ENCODE peak calls at places on chromosome 3, in six cellular contexts. One of them, this sample, is unnamed.

GRCh38 chr3:79835701-79836100 is 67.9 kb upstream of the ROBO1 start:
- DNase-seq in choroid plexus epithelial cell: no peak
- DNase-seq in Daoy: no peak
- DNase-seq in hypothalamus: no peak
- DNase-seq in activated T-helper 1 cell treated with Interleukin-2 at 50 U/mL for 16 hours: no peak
- DNase-seq in GM12865: no peak
- DNase-seq in this sample: no peak

GRCh38 chr3:94673891-94674290 is 611.0 kb downstream of the NSUN3 start:
- DNase-seq in hypothalamus: no peak
- DNase-seq in choroid plexus epithelial cell: no peak
- DNase-seq in activated T-helper 1 cell treated with Interleukin-2 at 50 U/mL for 16 hours: no peak
- DNase-seq in GM12865: no peak
- DNase-seq in Daoy: no peak
- DNase-seq in this sample: no peak

GRCh38 chr3:47732143-47732542 is 49.5 kb downstream of the SMARCC1 start:
- DNase-seq in Daoy: no peak
- DNase-seq in hypothalamus: no peak
- DNase-seq in choroid plexus epithelial cell: no peak
- DNase-seq in GM12865: peak; percentile 57
- DNase-seq in activated T-helper 1 cell treated with Interleukin-2 at 50 U/mL for 16 hours: no peak
- DNase-seq in this sample: no peak

GRCh38 chr3:189148090-189148507 is 23.7 kb upstream of the TPRG1 start:
- DNase-seq in hypothalamus: peak; percentile 46
- DNase-seq in Daoy: peak; percentile 57
- DNase-seq in GM12865: peak; percentile 62
- DNase-seq in choroid plexus epithelial cell: peak; percentile 80
- DNase-seq in activated T-helper 1 cell treated with Interleukin-2 at 50 U/mL for 16 hours: peak; percentile 47
- DNase-seq in this sample: peak; percentile 14

GRCh38 chr3:31903686-31904431 is 77.2 kb downstream of the OSBPL10 start:
- DNase-seq in GM12865: no peak
- DNase-seq in activated T-helper 1 cell treated with Interleukin-2 at 50 U/mL for 16 hours: no peak
- DNase-seq in choroid plexus epithelial cell: no peak
- DNase-seq in hypothalamus: no peak
- DNase-seq in Daoy: peak; percentile 6
- DNase-seq in this sample: no peak

GRCh38 chr3:120615863-120616599 is 19.9 kb downstream of the NDUFB4 start:
- DNase-seq in Daoy: peak; percentile 76
- DNase-seq in hypothalamus: peak; percentile 23
- DNase-seq in GM12865: no peak
- DNase-seq in activated T-helper 1 cell treated with Interleukin-2 at 50 U/mL for 16 hours: no peak
- DNase-seq in choroid plexus epithelial cell: peak; percentile 26
- DNase-seq in this sample: peak; percentile 31

GRCh38 chr3:161274691-161275298 is 53.7 kb downstream of the NMD3 start:
- DNase-seq in choroid plexus epithelial cell: peak; percentile 78
- DNase-seq in GM12865: peak; percentile 69
- DNase-seq in hypothalamus: no peak
- DNase-seq in Daoy: peak; percentile 57
- DNase-seq in activated T-helper 1 cell treated with Interleukin-2 at 50 U/mL for 16 hours: no peak
- DNase-seq in this sample: peak; percentile 0

GRCh38 chr3:126715432-126715831 is 11.4 kb downstream of the CHCHD6 start:
- DNase-seq in activated T-helper 1 cell treated with Interleukin-2 at 50 U/mL for 16 hours: no peak
- DNase-seq in GM12865: no peak
- DNase-seq in hypothalamus: no peak
- DNase-seq in choroid plexus epithelial cell: no peak
- DNase-seq in Daoy: no peak
- DNase-seq in this sample: no peak

GRCh38 chr3:183400352-183400751 is 28.1 kb downstream of the MCF2L2 start:
- DNase-seq in choroid plexus epithelial cell: no peak
- DNase-seq in hypothalamus: no peak
- DNase-seq in GM12865: no peak
- DNase-seq in activated T-helper 1 cell treated with Interleukin-2 at 50 U/mL for 16 hours: no peak
- DNase-seq in Daoy: no peak
- DNase-seq in this sample: no peak

GRCh38 chr3:43863966-43864933 is 173.5 kb downstream of the ABHD5 start:
- DNase-seq in Daoy: no peak
- DNase-seq in GM12865: no peak
- DNase-seq in hypothalamus: no peak
- DNase-seq in activated T-helper 1 cell treated with Interleukin-2 at 50 U/mL for 16 hours: no peak
- DNase-seq in choroid plexus epithelial cell: no peak
- DNase-seq in this sample: no peak

GRCh38 chr3:65596511-65597224 is 442.1 kb downstream of the MAGI1 start:
- DNase-seq in choroid plexus epithelial cell: no peak
- DNase-seq in GM12865: no peak
- DNase-seq in activated T-helper 1 cell treated with Interleukin-2 at 50 U/mL for 16 hours: no peak
- DNase-seq in hypothalamus: peak; percentile 37
- DNase-seq in Daoy: no peak
- DNase-seq in this sample: peak; percentile 42

GRCh38 chr3:87228316-87228715 is 1.2 kb downstream of the CHMP2B start:
- DNase-seq in choroid plexus epithelial cell: peak; percentile 39
- DNase-seq in hypothalamus: no peak
- DNase-seq in activated T-helper 1 cell treated with Interleukin-2 at 50 U/mL for 16 hours: no peak
- DNase-seq in GM12865: no peak
- DNase-seq in Daoy: no peak
- DNase-seq in this sample: no peak

GRCh38 chr3:120013481-120013880 is 80.8 kb downstream of the GSK3B start:
- DNase-seq in activated T-helper 1 cell treated with Interleukin-2 at 50 U/mL for 16 hours: no peak
- DNase-seq in hypothalamus: no peak
- DNase-seq in GM12865: no peak
- DNase-seq in Daoy: no peak
- DNase-seq in choroid plexus epithelial cell: peak; percentile 52
- DNase-seq in this sample: no peak

GRCh38 chr3:17741621-17742091 is 775 bp downstream of the TBC1D5 start:
- DNase-seq in hypothalamus: no peak
- DNase-seq in GM12865: no peak
- DNase-seq in activated T-helper 1 cell treated with Interleukin-2 at 50 U/mL for 16 hours: no peak
- DNase-seq in choroid plexus epithelial cell: peak; percentile 61
- DNase-seq in Daoy: no peak
- DNase-seq in this sample: no peak

GRCh38 chr3:179955798-179956197 is 80.9 kb downstream of the PEX5L start:
- DNase-seq in Daoy: no peak
- DNase-seq in activated T-helper 1 cell treated with Interleukin-2 at 50 U/mL for 16 hours: no peak
- DNase-seq in choroid plexus epithelial cell: no peak
- DNase-seq in GM12865: no peak
- DNase-seq in hypothalamus: no peak
- DNase-seq in this sample: no peak

This sample was measured in anterior cingulate cortex.